ENCODE peak calls at places on chromosome 2, in seven cellular contexts. One of them, this sample, is unnamed.

GRCh38 chr2:23624378-23624777 is 239.4 kb downstream of the KLHL29 start:
- DNase-seq in gastrocnemius medialis: no peak
- DNase-seq in CMK: peak
- DNase-seq in NCI-H2081: no peak
- DNase-seq in GM03348: no peak
- DNase-seq in cardiac fibroblast: no peak
- DNase-seq in GM13977: peak
- DNase-seq in this sample: no peak

GRCh38 chr2:239724851-239725550 is 300.1 kb downstream of the NDUFA10 start:
- DNase-seq in gastrocnemius medialis: no peak
- DNase-seq in CMK: no peak
- DNase-seq in NCI-H2081: no peak
- DNase-seq in GM03348: no peak
- DNase-seq in cardiac fibroblast: no peak
- DNase-seq in GM13977: no peak
- DNase-seq in this sample: no peak

GRCh38 chr2:217286833-217287232 is 427.0 kb upstream of the TNP1 start:
- DNase-seq in gastrocnemius medialis: no peak
- DNase-seq in CMK: no peak
- DNase-seq in NCI-H2081: no peak
- DNase-seq in GM03348: peak
- DNase-seq in cardiac fibroblast: peak
- DNase-seq in GM13977: no peak
- DNase-seq in this sample: peak

GRCh38 chr2:168392031-168392430 is 64.0 kb upstream of the CERS6 start:
- DNase-seq in gastrocnemius medialis: no peak
- DNase-seq in CMK: no peak
- DNase-seq in NCI-H2081: peak
- DNase-seq in GM03348: no peak
- DNase-seq in cardiac fibroblast: no peak
- DNase-seq in GM13977: no peak
- DNase-seq in this sample: no peak

GRCh38 chr2:205188516-205189138 is 493.7 kb upstream of the NRP2 start:
- DNase-seq in gastrocnemius medialis: peak
- DNase-seq in CMK: no peak
- DNase-seq in NCI-H2081: peak
- DNase-seq in GM03348: peak
- DNase-seq in cardiac fibroblast: peak
- DNase-seq in GM13977: no peak
- DNase-seq in this sample: peak

GRCh38 chr2:101516833-101517690 is 42.1 kb upstream of the RFX8 start:
- DNase-seq in gastrocnemius medialis: no peak
- DNase-seq in CMK: peak
- DNase-seq in NCI-H2081: peak
- DNase-seq in GM03348: peak
- DNase-seq in cardiac fibroblast: peak
- DNase-seq in GM13977: no peak
- DNase-seq in this sample: peak

GRCh38 chr2:10982931-10983701 is 71.4 kb downstream of the KCNF1 start:
- DNase-seq in gastrocnemius medialis: no peak
- DNase-seq in CMK: no peak
- DNase-seq in NCI-H2081: no peak
- DNase-seq in GM03348: peak
- DNase-seq in cardiac fibroblast: no peak
- DNase-seq in GM13977: no peak
- DNase-seq in this sample: peak

GRCh38 chr2:27715318-27716165 is 51.9 kb downstream of the SLC4A1AP start:
- DNase-seq in gastrocnemius medialis: peak
- DNase-seq in CMK: no peak
- DNase-seq in NCI-H2081: peak
- DNase-seq in GM03348: peak
- DNase-seq in cardiac fibroblast: peak
- DNase-seq in GM13977: peak
- DNase-seq in this sample: peak

GRCh38 chr2:96074156-96074555 is 39.4 kb upstream of the GPAT2 start:
- DNase-seq in gastrocnemius medialis: no peak
- DNase-seq in CMK: no peak
- DNase-seq in NCI-H2081: no peak
- DNase-seq in GM03348: no peak
- DNase-seq in cardiac fibroblast: no peak
- DNase-seq in GM13977: no peak
- DNase-seq in this sample: no peak

GRCh38 chr2:59502981-59503380 is 1050.5 kb downstream of the BCL11A start:
- DNase-seq in gastrocnemius medialis: no peak
- DNase-seq in CMK: no peak
- DNase-seq in NCI-H2081: no peak
- DNase-seq in GM03348: no peak
- DNase-seq in cardiac fibroblast: no peak
- DNase-seq in GM13977: no peak
- DNase-seq in this sample: no peak

GRCh38 chr2:64612575-64613195 is 41.0 kb downstream of the SERTAD2 start:
- DNase-seq in gastrocnemius medialis: no peak
- DNase-seq in CMK: no peak
- DNase-seq in NCI-H2081: no peak
- DNase-seq in GM03348: no peak
- DNase-seq in cardiac fibroblast: no peak
- DNase-seq in GM13977: no peak
- DNase-seq in this sample: no peak

GRCh38 chr2:102619414-102620319 is at the start of gene SLC9A2:
- DNase-seq in gastrocnemius medialis: peak
- DNase-seq in CMK: peak
- DNase-seq in NCI-H2081: peak
- DNase-seq in GM03348: peak
- DNase-seq in cardiac fibroblast: peak
- DNase-seq in GM13977: peak
- DNase-seq in this sample: no peak

GRCh38 chr2:197152451-197153228 is 157.9 kb downstream of the ANKRD44 start:
- DNase-seq in gastrocnemius medialis: no peak
- DNase-seq in CMK: peak
- DNase-seq in NCI-H2081: no peak
- DNase-seq in GM03348: peak
- DNase-seq in cardiac fibroblast: peak
- DNase-seq in GM13977: peak
- DNase-seq in this sample: no peak

GRCh38 chr2:33442528-33443069 is 33.9 kb upstream of the RASGRP3 start:
- DNase-seq in gastrocnemius medialis: no peak
- DNase-seq in CMK: no peak
- DNase-seq in NCI-H2081: no peak
- DNase-seq in GM03348: peak
- DNase-seq in cardiac fibroblast: peak
- DNase-seq in GM13977: no peak
- DNase-seq in this sample: no peak

GRCh38 chr2:232385660-232386489 is 7.3 kb downstream of the ALPP start:
- DNase-seq in gastrocnemius medialis: no peak
- DNase-seq in CMK: no peak
- DNase-seq in NCI-H2081: no peak
- DNase-seq in GM03348: peak
- DNase-seq in cardiac fibroblast: peak
- DNase-seq in GM13977: no peak
- DNase-seq in this sample: peak

GRCh38 chr2:58562281-58562680 is 321.2 kb upstream of the FANCL start:
- DNase-seq in gastrocnemius medialis: no peak
- DNase-seq in CMK: no peak
- DNase-seq in NCI-H2081: no peak
- DNase-seq in GM03348: peak
- DNase-seq in cardiac fibroblast: no peak
- DNase-seq in GM13977: no peak
- DNase-seq in this sample: no peak

GRCh38 chr2:149125031-149125725 is 86.7 kb downstream of the LYPD6B start:
- DNase-seq in gastrocnemius medialis: no peak
- DNase-seq in CMK: no peak
- DNase-seq in NCI-H2081: peak
- DNase-seq in GM03348: no peak
- DNase-seq in cardiac fibroblast: no peak
- DNase-seq in GM13977: no peak
- DNase-seq in this sample: no peak

This sample was measured in AG08395.